ENCODE peak calls at places on chromosomes 11 and 22, in four cellular contexts. One of them, this sample, is unnamed.

GRCh38 chr22:21693333-21693998 is 27.7 kb downstream of the PPIL2 start:
- DNase-seq in HL-60: no peak
- DNase-seq in GM12878: no peak
- DNase-seq in K562: no peak
- DNase-seq in this sample: no peak

GRCh38 chr11:70783356-70783755 is 385.0 kb downstream of the CTTN start:
- DNase-seq in HL-60: no peak
- DNase-seq in GM12878: no peak
- DNase-seq in K562: no peak
- DNase-seq in this sample: no peak

GRCh38 chr11:15006139-15006759 is 34.1 kb upstream of the CALCA start:
- DNase-seq in HL-60: peak; percentile 15
- DNase-seq in GM12878: peak; percentile 0
- DNase-seq in K562: peak; percentile 39
- DNase-seq in this sample: no peak

GRCh38 chr11:23078289-23078971 is 218.2 kb upstream of the CCDC179 start:
- DNase-seq in HL-60: no peak
- DNase-seq in GM12878: no peak
- DNase-seq in K562: no peak
- DNase-seq in this sample: no peak

GRCh38 chr11:122197055-122197987 is 81.3 kb upstream of the BLID start:
- DNase-seq in HL-60: no peak
- DNase-seq in GM12878: no peak
- DNase-seq in K562: no peak
- DNase-seq in this sample: no peak

GRCh38 chr22:35838849-35839646 is 121.4 kb downstream of the APOL5 start:
- DNase-seq in HL-60: no peak
- DNase-seq in GM12878: no peak
- DNase-seq in K562: no peak
- DNase-seq in this sample: no peak

GRCh38 chr11:33195391-33196190 is 34.3 kb upstream of the CSTF3 start:
- DNase-seq in HL-60: peak; percentile 63
- DNase-seq in GM12878: no peak
- DNase-seq in K562: no peak
- DNase-seq in this sample: no peak

GRCh38 chr22:32708835-32709234 is 92.7 kb upstream of the TIMP3 start:
- DNase-seq in HL-60: no peak
- DNase-seq in GM12878: no peak
- DNase-seq in K562: no peak
- DNase-seq in this sample: no peak

GRCh38 chr11:115709297-115709696 is 205.1 kb upstream of the CADM1 start:
- DNase-seq in HL-60: peak; percentile 20
- DNase-seq in GM12878: peak; percentile 28
- DNase-seq in K562: no peak
- DNase-seq in this sample: no peak

GRCh38 chr22:17949926-17950473 is 74.4 kb downstream of the MICAL3 start:
- DNase-seq in HL-60: no peak
- DNase-seq in GM12878: no peak
- DNase-seq in K562: no peak
- DNase-seq in this sample: no peak

GRCh38 chr11:62444271-62444833 is 25.5 kb downstream of the SCGB1A1 start:
- DNase-seq in HL-60: no peak
- DNase-seq in GM12878: peak; percentile 16
- DNase-seq in K562: no peak
- DNase-seq in this sample: no peak

GRCh38 chr22:41535244-41535643 is 9.0 kb downstream of the POLR3H start:
- DNase-seq in HL-60: no peak
- DNase-seq in GM12878: no peak
- DNase-seq in K562: peak; percentile 30
- DNase-seq in this sample: no peak

GRCh38 chr11:96188625-96189006 is 154.4 kb downstream of the MAML2 start:
- DNase-seq in HL-60: no peak
- DNase-seq in GM12878: peak; percentile 75
- DNase-seq in K562: peak; percentile 18
- DNase-seq in this sample: no peak

GRCh38 chr22:40817737-40818136 is 1.4 kb downstream of the SLC25A17 start:
- DNase-seq in HL-60: no peak
- DNase-seq in GM12878: peak; percentile 25
- DNase-seq in K562: peak; percentile 8
- DNase-seq in this sample: no peak

GRCh38 chr11:75267171-75267970 is 26.8 kb downstream of the TPBGL start:
- DNase-seq in HL-60: no peak
- DNase-seq in GM12878: no peak
- DNase-seq in K562: peak; percentile 67
- DNase-seq in this sample: no peak

GRCh38 chr11:34363363-34364084 is 5.7 kb upstream of the ABTB2 start:
- DNase-seq in HL-60: peak; percentile 47
- DNase-seq in GM12878: no peak
- DNase-seq in K562: no peak
- DNase-seq in this sample: no peak

GRCh38 chr11:12390687-12391110 is 13.3 kb downstream of the PARVA start:
- DNase-seq in HL-60: no peak
- DNase-seq in GM12878: no peak
- DNase-seq in K562: no peak
- DNase-seq in this sample: no peak

GRCh38 chr11:34830648-34831047 is 85.5 kb downstream of the APIP start:
- DNase-seq in HL-60: no peak
- DNase-seq in GM12878: no peak
- DNase-seq in K562: no peak
- DNase-seq in this sample: no peak

GRCh38 chr11:90476442-90477007 is 253.7 kb upstream of the CHORDC1 start:
- DNase-seq in HL-60: peak; percentile 30
- DNase-seq in GM12878: peak; percentile 8
- DNase-seq in K562: no peak
- DNase-seq in this sample: no peak

GRCh38 chr11:285894-286220 is 3.1 kb upstream of the PGGHG start:
- DNase-seq in HL-60: no peak
- DNase-seq in GM12878: no peak
- DNase-seq in K562: no peak
- DNase-seq in this sample: peak; percentile 20

GRCh38 chr11:46363455-46363920 is 16.2 kb downstream of the DGKZ start:
- DNase-seq in HL-60: no peak
- DNase-seq in GM12878: no peak
- DNase-seq in K562: no peak
- DNase-seq in this sample: no peak

GRCh38 chr11:100863080-100863581 is 176.0 kb downstream of the ARHGAP42 start:
- DNase-seq in HL-60: no peak
- DNase-seq in GM12878: peak; percentile 49
- DNase-seq in K562: peak; percentile 75
- DNase-seq in this sample: no peak

GRCh38 chr11:17790453-17790852 is 55.9 kb downstream of the KCNC1 start:
- DNase-seq in HL-60: no peak
- DNase-seq in GM12878: no peak
- DNase-seq in K562: no peak
- DNase-seq in this sample: no peak

GRCh38 chr11:15603208-15603607 is 488.5 kb downstream of the INSC start:
- DNase-seq in HL-60: no peak
- DNase-seq in GM12878: no peak
- DNase-seq in K562: peak; percentile 9
- DNase-seq in this sample: no peak

GRCh38 chr22:38866399-38867123 is 5.5 kb downstream of the CBX6 start:
- DNase-seq in HL-60: no peak
- DNase-seq in GM12878: no peak
- DNase-seq in K562: no peak
- DNase-seq in this sample: no peak

GRCh38 chr11:75200051-75200450 is 40.5 kb upstream of the TPBGL start:
- DNase-seq in HL-60: no peak
- DNase-seq in GM12878: no peak
- DNase-seq in K562: no peak
- DNase-seq in this sample: no peak

GRCh38 chr11:36109850-36110606 is 166.2 kb downstream of the LDLRAD3 start:
- DNase-seq in HL-60: no peak
- DNase-seq in GM12878: no peak
- DNase-seq in K562: no peak
- DNase-seq in this sample: peak; percentile 17

GRCh38 chr11:126799974-126800373 is 200.6 kb downstream of the KIRREL3 start:
- DNase-seq in HL-60: no peak
- DNase-seq in GM12878: no peak
- DNase-seq in K562: no peak
- DNase-seq in this sample: no peak

GRCh38 chr22:50550395-50550794 is 4.7 kb downstream of the KLHDC7B start:
- DNase-seq in HL-60: no peak
- DNase-seq in GM12878: no peak
- DNase-seq in K562: no peak
- DNase-seq in this sample: no peak

GRCh38 chr22:50153056-50153755 is 17.3 kb upstream of the PANX2 start:
- DNase-seq in HL-60: no peak
- DNase-seq in GM12878: no peak
- DNase-seq in K562: no peak
- DNase-seq in this sample: no peak

GRCh38 chr11:46564459-46564858 is 29.4 kb downstream of the AMBRA1 start:
- DNase-seq in HL-60: no peak
- DNase-seq in GM12878: no peak
- DNase-seq in K562: no peak
- DNase-seq in this sample: no peak

GRCh38 chr22:40289991-40290459 is 56.3 kb upstream of the ADSL start:
- DNase-seq in HL-60: peak; percentile 36
- DNase-seq in GM12878: peak; percentile 26
- DNase-seq in K562: no peak
- DNase-seq in this sample: no peak

GRCh38 chr22:26707581-26707980 is 50.2 kb downstream of the MIAT start:
- DNase-seq in HL-60: no peak
- DNase-seq in GM12878: no peak
- DNase-seq in K562: no peak
- DNase-seq in this sample: no peak

GRCh38 chr11:73257342-73258103 is 14.6 kb upstream of the P2RY6 start:
- DNase-seq in HL-60: no peak
- DNase-seq in GM12878: no peak
- DNase-seq in K562: no peak
- DNase-seq in this sample: no peak

GRCh38 chr11:36216061-36216615 is 73.1 kb downstream of the COMMD9 start:
- DNase-seq in HL-60: no peak
- DNase-seq in GM12878: no peak
- DNase-seq in K562: no peak
- DNase-seq in this sample: no peak

GRCh38 chr11:121543981-121544380 is 91.2 kb upstream of the SORL1-AS1 start:
- DNase-seq in HL-60: no peak
- DNase-seq in GM12878: no peak
- DNase-seq in K562: no peak
- DNase-seq in this sample: no peak

GRCh38 chr11:65859812-65860277 is 388 bp upstream of the MUS81 start:
- DNase-seq in HL-60: no peak
- DNase-seq in GM12878: no peak
- DNase-seq in K562: no peak
- DNase-seq in this sample: no peak

GRCh38 chr11:110878513-110878912 is 166.3 kb upstream of the ARHGAP20 start:
- DNase-seq in HL-60: no peak
- DNase-seq in GM12878: no peak
- DNase-seq in K562: no peak
- DNase-seq in this sample: no peak

GRCh38 chr11:110886241-110886640 is 174.0 kb upstream of the ARHGAP20 start:
- DNase-seq in HL-60: no peak
- DNase-seq in GM12878: no peak
- DNase-seq in K562: no peak
- DNase-seq in this sample: no peak

DNA sequence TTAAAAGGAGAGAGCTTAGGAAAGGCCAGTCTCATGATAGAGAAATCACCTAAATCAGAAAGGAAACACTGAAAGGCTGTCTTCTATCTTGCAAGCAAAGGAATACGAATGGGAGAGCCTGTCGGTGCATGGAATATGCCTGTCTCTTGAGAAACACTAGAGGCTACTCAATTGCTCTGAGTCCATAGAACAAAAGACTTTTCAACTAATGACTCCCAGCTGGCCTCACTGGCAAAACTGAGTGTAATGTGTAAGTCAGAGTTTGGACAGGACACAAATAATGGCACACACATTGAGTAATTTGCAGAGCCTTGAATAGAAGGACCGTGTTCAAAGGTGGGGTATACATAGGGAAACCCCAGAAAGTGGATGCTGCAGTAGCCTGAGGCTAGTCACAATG is 171.0 kb upstream of the ARHGAP20 start:
- DNase-seq in HL-60: no peak
- DNase-seq in GM12878: no peak
- DNase-seq in K562: no peak
- DNase-seq in this sample: no peak
- TF ChIP-seq SPI1 in HL-60: no peak
- TF ChIP-seq SPI1 in GM12878: no peak
- TF ChIP-seq SPI1 in K562: no peak
- TF ChIP-seq SPI1 in this sample: no peak

DNA sequence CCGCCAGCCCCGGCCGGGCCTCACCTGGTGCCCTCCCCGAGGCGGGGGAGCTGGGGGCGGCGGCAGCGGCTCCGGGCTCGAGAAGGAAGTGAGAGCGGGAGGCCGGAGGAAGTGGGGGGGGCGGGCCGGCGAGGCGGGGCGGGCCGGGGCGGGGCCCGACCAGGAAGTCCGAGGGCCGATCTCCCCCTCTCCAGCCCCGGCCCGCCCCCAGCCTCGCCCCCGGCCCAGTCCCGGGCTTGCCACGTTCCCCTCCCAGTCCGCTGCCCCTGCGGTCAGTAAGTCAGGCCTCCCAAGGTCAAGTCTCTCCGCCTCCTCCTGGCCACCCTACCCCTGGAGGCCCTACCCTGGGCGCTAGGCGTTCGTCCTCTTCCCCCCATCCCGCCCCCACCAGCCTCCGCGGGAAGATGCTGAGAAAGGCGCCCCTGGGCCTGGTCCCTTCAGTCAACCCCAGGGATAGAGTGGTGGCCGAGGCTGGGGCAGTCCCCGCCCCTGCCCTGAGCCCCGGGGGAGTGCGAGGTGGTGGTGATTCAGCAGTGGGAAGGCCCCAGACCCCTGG is at the start of gene RHOG:
- DNase-seq in HL-60: peak; percentile 94
- DNase-seq in GM12878: no peak
- DNase-seq in K562: peak; percentile 93
- DNase-seq in this sample: peak; percentile 84
- TF ChIP-seq POLR2AphosphoS5 in HL-60: no peak
- TF ChIP-seq POLR2AphosphoS5 in GM12878: no peak
- TF ChIP-seq POLR2AphosphoS5 in K562: peak; percentile 41
- TF ChIP-seq POLR2AphosphoS5 in this sample: no peak

GRCh38 chr11:44804449-44805151 is 77.8 kb downstream of the TSPAN18 start:
- DNase-seq in HL-60: no peak
- DNase-seq in GM12878: no peak
- DNase-seq in K562: no peak
- DNase-seq in this sample: no peak

GRCh38 chr11:44808053-44808753 is 81.4 kb downstream of the TSPAN18 start:
- DNase-seq in HL-60: no peak
- DNase-seq in GM12878: no peak
- DNase-seq in K562: no peak
- DNase-seq in this sample: no peak

GRCh38 chr11:44806631-44807030 is 79.9 kb downstream of the TSPAN18 start:
- DNase-seq in HL-60: no peak
- DNase-seq in GM12878: no peak
- DNase-seq in K562: no peak
- DNase-seq in this sample: no peak

GRCh38 chr11:44805152-44805461 is 78.3 kb downstream of the TSPAN18 start:
- DNase-seq in HL-60: no peak
- DNase-seq in GM12878: no peak
- DNase-seq in K562: no peak
- DNase-seq in this sample: no peak

GRCh38 chr11:44805596-44805995 is 78.8 kb downstream of the TSPAN18 start:
- DNase-seq in HL-60: no peak
- DNase-seq in GM12878: no peak
- DNase-seq in K562: no peak
- DNase-seq in this sample: no peak
- TF ChIP-seq SPI1 in HL-60: no peak
- TF ChIP-seq SPI1 in GM12878: no peak
- TF ChIP-seq SPI1 in K562: no peak
- TF ChIP-seq SPI1 in this sample: no peak

GRCh38 chr11:77630311-77630710 is 7.3 kb downstream of the CLNS1A start:
- DNase-seq in HL-60: no peak
- DNase-seq in GM12878: no peak
- DNase-seq in K562: no peak
- DNase-seq in this sample: no peak
- TF ChIP-seq POLR2AphosphoS5 in HL-60: no peak
- TF ChIP-seq POLR2AphosphoS5 in GM12878: no peak
- TF ChIP-seq POLR2AphosphoS5 in K562: no peak
- TF ChIP-seq POLR2AphosphoS5 in this sample: no peak